ENCODE peak calls at places on chromosomes 16 and 17, in eight cellular contexts. M is fibroblast of lung, A is lower lobe of right lung, Q is colonic mucosa, E is choroid plexus epithelial cell, J is endothelial cell, R is IMR-90, L is progenitor cell of endocrine pancreas. K is an unnamed sample.

GRCh38 chr17:69533481-69534234 is 119.2 kb downstream of the MAP2K6 start:
- DNase-seq in M (no peak), A (no peak), Q (no peak), E (no peak), J (no peak), R (no peak), L (no peak), K (no peak)

GRCh38 chr16:519425-519824 is 8.1 kb upstream of the CAPN15 start:
- DNase-seq in M (no peak), A (no peak), Q (no peak), E (no peak), J (no peak), R (no peak), L (no peak), K (no peak)

GRCh38 chr17:48131216-48131824 is 23.8 kb downstream of the SNX11 start:
- DNase-seq in M (peak; percentile 51), A (no peak), Q (peak; percentile 77), E (peak; percentile 80), J (peak; percentile 72), R (peak; percentile 66), L (peak; percentile 54), K (peak; percentile 86)

GRCh38 chr17:59332890-59333377 is 1.5 kb downstream of the YPEL2 start:
- DNase-seq in M (no peak), A (peak; percentile 52), Q (no peak), E (peak; percentile 45), J (no peak), R (peak; percentile 11), L (no peak), K (peak; percentile 49)

GRCh38 chr16:67879462-67879861 is 5.2 kb upstream of the NRN1L start:
- DNase-seq in M (no peak), A (no peak), Q (no peak), E (no peak), J (no peak), R (no peak), L (no peak), K (no peak)

GRCh38 chr17:64349949-64350348 is 40.7 kb downstream of the PECAM1 start:
- DNase-seq in M (no peak), A (no peak), Q (no peak), E (no peak), J (no peak), R (no peak), L (no peak), K (no peak)

GRCh38 chr17:17364338-17364667 is 61.1 kb downstream of the NT5M start:
- DNase-seq in M (no peak), A (no peak), Q (no peak), E (no peak), J (no peak), R (no peak), L (no peak), K (no peak)

GRCh38 chr16:870856-871561 is 70.5 kb upstream of the GNG13 start:
- DNase-seq in M (no peak), A (no peak), Q (no peak), E (no peak), J (no peak), R (no peak), L (no peak), K (no peak)

GRCh38 chr17:74825952-74826713 is 33.6 kb downstream of the GRIN2C start:
- DNase-seq in M (no peak), A (no peak), Q (no peak), E (no peak), J (no peak), R (no peak), L (no peak), K (no peak)

GRCh38 chr17:74677558-74678466 is 34.9 kb downstream of the CD300LF start:
- DNase-seq in M (peak; percentile 1), A (no peak), Q (no peak), E (peak; percentile 4), J (no peak), R (peak; percentile 2), L (no peak), K (no peak)

GRCh38 chr17:36657763-36658490 is 56.5 kb downstream of the MRM1 start:
- DNase-seq in M (peak; percentile 12), A (no peak), Q (peak; percentile 66), E (peak; percentile 15), J (peak; percentile 26), R (no peak), L (peak; percentile 21), K (peak; percentile 63)

GRCh38 chr16:48537275-48537674 is 72.7 kb downstream of the N4BP1 start:
- DNase-seq in M (no peak), A (no peak), Q (no peak), E (no peak), J (no peak), R (no peak), L (no peak), K (no peak)

GRCh38 chr17:80529104-80529903 is 15.3 kb upstream of the RPTOR start:
- DNase-seq in M (no peak), A (no peak), Q (no peak), E (no peak), J (no peak), R (no peak), L (no peak), K (no peak)

GRCh38 chr17:34616148-34616547 is 36.8 kb downstream of the TMEM132E start:
- DNase-seq in M (no peak), A (no peak), Q (no peak), E (no peak), J (no peak), R (no peak), L (no peak), K (no peak)

GRCh38 chr16:57266531-57267268 is 17.8 kb downstream of the PLLP start:
- DNase-seq in M (peak; percentile 29), A (no peak), Q (peak; percentile 29), E (no peak), J (no peak), R (no peak), L (no peak), K (no peak)

GRCh38 chr16:69166221-69166833 is 20.6 kb upstream of the SNTB2 start:
- DNase-seq in M (peak; percentile 80), A (no peak), Q (no peak), E (peak; percentile 28), J (no peak), R (peak; percentile 82), L (no peak), K (no peak)

GRCh38 chr17:80761421-80761871 is 216.8 kb downstream of the RPTOR start:
- DNase-seq in M (peak; percentile 89), A (no peak), Q (no peak), E (peak; percentile 82), J (no peak), R (peak; percentile 88), L (no peak), K (no peak)

GRCh38 chr17:69560987-69561441 is 146.5 kb downstream of the MAP2K6 start:
- DNase-seq in M (no peak), A (no peak), Q (no peak), E (no peak), J (no peak), R (peak; percentile 21), L (no peak), K (no peak)

GRCh38 chr17:80833952-80834895 is 157.4 kb upstream of the CHMP6 start:
- DNase-seq in M (peak; percentile 72), A (peak; percentile 47), Q (no peak), E (peak; percentile 74), J (no peak), R (peak; percentile 73), L (no peak), K (peak; percentile 43)

GRCh38 chr17:29124135-29124930 is 55.9 kb downstream of the MYO18A start:
- DNase-seq in M (peak; percentile 69), A (no peak), Q (peak; percentile 42), E (peak; percentile 91), J (peak; percentile 60), R (peak; percentile 82), L (no peak), K (no peak)

GRCh38 chr17:60102632-60103047 is 23.9 kb upstream of the HEATR6 start:
- DNase-seq in M (peak; percentile 61), A (peak; percentile 65), Q (peak; percentile 25), E (peak; percentile 66), J (peak; percentile 26), R (peak; percentile 79), L (no peak), K (peak; percentile 27)

GRCh38 chr16:15457958-15458357 is 23.6 kb downstream of the BMERB1 start:
- DNase-seq in M (no peak), A (no peak), Q (no peak), E (no peak), J (no peak), R (no peak), L (no peak), K (no peak)
- TF ChIP-seq CTCF in M (no peak), A (no peak), Q (no peak), E (no peak), J (no peak), R (no peak), L (no peak), K (no peak)

GRCh38 chr16:35188288-35189155 is 1729.1 kb downstream of the TP53TG3F start:
- DNase-seq in M (no peak), A (peak; percentile 34), Q (no peak), E (no peak), J (no peak), R (no peak), L (no peak), K (no peak)
- TF ChIP-seq CTCF in M (no peak), A (no peak), Q (no peak), E (peak; percentile 7), J (no peak), R (no peak), L (no peak), K (no peak)

DNA sequence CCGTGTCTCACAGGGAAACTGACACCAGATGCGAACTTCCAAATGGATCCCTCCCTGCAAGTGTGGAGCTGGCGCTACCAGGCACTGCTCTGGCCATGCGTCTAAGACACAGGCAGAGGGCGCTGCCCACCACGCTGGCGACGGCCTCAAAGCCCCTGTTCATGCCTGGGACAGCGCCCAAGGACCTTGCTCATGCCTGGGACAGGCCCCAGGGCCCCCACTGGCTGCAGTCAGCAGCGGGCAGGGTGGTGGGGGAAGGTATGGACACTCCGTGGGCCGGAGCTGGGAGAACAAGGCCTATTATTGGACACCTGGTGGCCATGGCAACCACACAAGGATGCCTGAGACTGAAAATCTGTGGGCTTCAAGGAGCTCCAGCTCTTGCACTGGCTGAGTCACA is 8.8 kb downstream of the ZG16B start:
- DNase-seq in M (peak; percentile 84), A (peak; percentile 83), Q (peak; percentile 65), E (peak; percentile 82), J (peak; percentile 77), R (peak; percentile 89), L (peak; percentile 62), K (peak; percentile 69)
- TF ChIP-seq CTCF in M (peak; percentile 88), A (peak; percentile 86), Q (peak; percentile 58), E (peak; percentile 90), J (peak; percentile 65), R (peak; percentile 97), L (peak; percentile 92), K (peak; percentile 69)

GRCh38 chr17:72362466-72363335 is 241.9 kb downstream of the SOX9 start:
- DNase-seq in M (peak; percentile 89), A (no peak), Q (no peak), E (peak; percentile 52), J (no peak), R (peak; percentile 92), L (no peak), K (no peak)
- TF ChIP-seq CTCF in M (no peak), A (no peak), Q (no peak), E (no peak), J (no peak), R (no peak), L (no peak), K (no peak)

DNA sequence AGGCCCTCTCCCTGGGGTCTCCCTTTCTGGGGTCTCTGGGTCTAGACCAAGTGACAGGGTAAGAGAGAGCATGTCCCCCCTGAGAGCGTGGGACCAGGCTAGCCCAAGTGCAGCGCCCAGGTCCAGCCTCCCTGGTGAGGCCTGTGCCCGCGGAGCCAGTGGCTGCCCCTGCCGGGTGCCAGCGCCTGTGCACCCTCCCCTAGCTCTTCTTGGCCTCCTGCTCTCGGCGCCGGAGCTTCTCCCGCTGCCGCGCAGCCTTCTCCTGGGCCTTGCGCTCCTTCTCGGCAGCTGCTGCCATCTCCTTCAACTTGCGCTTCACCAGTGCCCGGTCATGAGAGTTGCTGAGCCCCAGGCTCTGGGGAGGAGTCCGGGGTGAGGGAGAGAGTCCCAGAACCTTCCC is 17.3 kb downstream of the SAMD14 start:
- DNase-seq in M (no peak), A (no peak), Q (no peak), E (no peak), J (no peak), R (no peak), L (no peak), K (no peak)
- TF ChIP-seq CTCF in M (no peak), A (no peak), Q (no peak), E (no peak), J (no peak), R (no peak), L (no peak), K (no peak)

K was measured in mucosa of descending colon.